ENCODE peak calls at places on chromosomes 5 and 9, in five cellular contexts. V, B, N, I and J are unnamed samples.

GRCh38 chr9:137301086-137301947 is 754 bp downstream of the NRARP start:
- DNase-seq in I (peak; percentile 85), N (peak; percentile 26), V (peak; percentile 36), B (no peak), J (no peak)

GRCh38 chr5:28414619-28415018 is 1376.2 kb upstream of the CDH9 start:
- DNase-seq in I (no peak), V (no peak), N (no peak), B (no peak), J (no peak)

GRCh38 chr5:98774192-98775046 is 956 bp downstream of the RGMB start:
- DNase-seq in N (peak; percentile 73), I (peak; percentile 85), B (no peak), V (peak; percentile 79), J (peak; percentile 58)

GRCh38 chr5:79829260-79829659 is 139.6 kb downstream of the CMYA5 start:
- DNase-seq in N (no peak), V (no peak), I (peak; percentile 89), B (no peak), J (no peak)

GRCh38 chr9:129568560-129569505 is 52.1 kb downstream of the C9orf50 start:
- DNase-seq in I (peak; percentile 79), B (no peak), V (no peak), N (peak; percentile 27), J (peak; percentile 50)

GRCh38 chr5:150065886-150066285 is 20.5 kb downstream of the CSF1R start:
- DNase-seq in V (no peak), N (no peak), I (no peak), B (no peak), J (peak; percentile 38)

GRCh38 chr9:12922209-12922914 is 147.5 kb downstream of the LURAP1L start:
- DNase-seq in B (no peak), N (no peak), V (no peak), I (no peak), J (no peak)

GRCh38 chr5:103259705-103260355 is 1.3 kb downstream of the MACIR start:
- DNase-seq in I (peak; percentile 80), B (no peak), N (peak; percentile 54), V (peak; percentile 32), J (no peak)

GRCh38 chr5:74576941-74577456 is 63.5 kb downstream of the ENC1 start:
- DNase-seq in V (peak; percentile 51), N (no peak), B (no peak), I (no peak), J (peak; percentile 28)

GRCh38 chr5:143638654-143639053 is 173.3 kb upstream of the HMHB1 start:
- DNase-seq in V (no peak), I (no peak), B (no peak), N (no peak), J (no peak)

DNA sequence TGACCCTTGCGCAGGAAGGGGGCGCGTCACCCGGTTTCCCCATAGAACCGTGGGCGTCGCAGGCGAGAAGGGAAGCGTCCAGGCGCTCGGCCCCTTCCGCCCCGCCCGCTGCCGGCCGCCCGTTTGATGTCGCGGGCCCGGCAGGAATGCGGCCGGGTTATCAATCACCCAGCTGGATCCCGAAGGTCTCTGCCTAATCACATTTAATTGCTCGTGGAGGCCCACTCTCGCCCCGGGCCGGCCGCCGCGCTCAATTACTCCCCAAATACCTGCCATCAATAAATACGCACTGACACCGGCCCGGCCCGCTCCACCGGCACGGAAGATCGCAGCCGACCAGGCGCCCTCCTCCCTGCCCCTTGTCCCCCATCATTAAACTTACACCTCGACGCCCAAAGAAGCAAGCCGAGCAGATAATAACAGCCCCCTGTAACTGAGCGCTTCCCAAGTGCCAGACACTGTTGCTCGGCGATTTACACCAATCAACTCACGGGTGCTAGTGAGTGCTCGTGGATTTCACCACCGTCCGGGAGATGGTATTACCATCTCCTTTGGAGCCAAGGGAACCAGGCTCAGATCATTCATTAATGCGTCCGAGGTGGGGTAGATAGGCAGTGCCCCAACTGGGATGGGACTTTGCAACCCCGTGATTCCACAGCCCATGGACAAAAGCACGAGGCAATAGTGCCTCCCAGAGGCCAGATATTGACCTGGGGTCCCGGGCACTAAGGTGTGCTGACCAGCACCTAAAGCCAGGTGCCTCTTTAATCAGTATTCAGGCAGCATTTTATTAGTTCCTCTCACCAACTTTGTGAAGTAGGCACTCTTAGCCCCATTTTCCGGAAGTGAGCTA is 11.3 kb downstream of the MSX2 start:
- DNase-seq in N (no peak), I (peak; percentile 93), B (no peak), V (no peak), J (no peak)
- TF ChIP-seq CTCF in N (peak; percentile 19), I (peak; percentile 93), B (peak; percentile 87), V (peak; percentile 45), J (no peak)

GRCh38 chr9:83108208-83108607 is 45.3 kb upstream of the RASEF start:
- DNase-seq in I (no peak), V (no peak), B (no peak), N (no peak), J (no peak)

GRCh38 chr9:83116026-83116425 is 53.1 kb upstream of the RASEF start:
- DNase-seq in V (no peak), B (no peak), N (no peak), I (no peak), J (no peak)

GRCh38 chr9:83106272-83106671 is 43.3 kb upstream of the RASEF start:
- DNase-seq in I (no peak), B (no peak), N (no peak), V (no peak), J (no peak)

GRCh38 chr9:83106772-83107171 is 43.8 kb upstream of the RASEF start:
- DNase-seq in N (no peak), V (no peak), I (no peak), B (no peak), J (no peak)

GRCh38 chr9:83111169-83111568 is 48.2 kb upstream of the RASEF start:
- DNase-seq in V (no peak), B (no peak), I (no peak), N (no peak), J (no peak)
- H3K4me3 ChIP-seq in V (no peak overlapping the region), B (no peak overlapping the region), I (no peak overlapping the region), N (no peak overlapping the region), J (no peak overlapping the region)

GRCh38 chr9:134363450-134363849 is 37.2 kb downstream of the RXRA start:
- DNase-seq in I (no peak), N (no peak), B (no peak), V (no peak), J (no peak)

GRCh38 chr9:134366223-134367031 is 40.2 kb downstream of the RXRA start:
- DNase-seq in V (peak; percentile 87), B (no peak), N (peak; percentile 90), I (no peak), J (peak; percentile 92)

GRCh38 chr9:134365115-134365596 is 38.9 kb downstream of the RXRA start:
- DNase-seq in N (no peak), I (no peak), B (no peak), V (no peak), J (no peak)

GRCh38 chr9:134365791-134366222 is 39.6 kb downstream of the RXRA start:
- DNase-seq in V (peak; percentile 44), B (no peak), I (no peak), N (peak; percentile 50), J (peak; percentile 62)

DNA sequence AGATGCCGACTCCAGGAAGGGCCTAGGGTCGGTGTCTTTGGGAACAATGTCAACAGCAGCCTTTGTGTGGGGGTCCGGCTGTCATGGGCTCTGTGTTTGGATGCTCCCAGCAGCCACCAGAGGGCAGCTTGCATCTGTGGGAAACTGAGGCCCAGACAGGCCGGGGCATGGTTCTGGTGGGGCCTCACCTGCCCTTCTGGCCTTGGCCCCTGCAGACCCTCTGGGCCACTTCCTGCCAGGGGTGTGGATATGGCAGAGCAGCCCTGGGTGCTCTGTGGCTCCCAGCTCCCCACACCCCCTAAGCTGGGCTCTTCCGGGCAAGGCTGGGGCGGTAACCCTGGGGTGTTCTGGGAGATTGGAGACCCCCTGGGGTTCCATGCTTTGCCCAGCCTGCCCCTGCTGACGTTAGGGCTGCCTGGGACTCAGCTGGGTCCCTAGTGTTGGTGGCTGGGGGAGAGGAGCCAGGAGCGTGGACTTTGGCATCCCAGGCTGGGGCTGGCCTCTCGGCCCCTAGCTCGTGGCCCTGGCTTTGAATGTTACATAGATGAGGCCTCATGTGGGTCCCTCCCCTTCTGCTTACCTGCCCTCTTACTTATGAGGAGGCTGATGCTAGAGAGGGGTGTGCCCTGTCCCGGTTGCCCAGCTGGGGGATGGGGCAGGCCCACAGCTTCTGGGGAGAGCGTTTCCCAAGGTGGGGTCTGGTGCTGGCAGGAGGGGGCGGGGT is 38.3 kb downstream of the RXRA start:
- DNase-seq in N (no peak), B (no peak), V (no peak), I (no peak), J (no peak)
- H3K27ac ChIP-seq in N (peak overlapping the region; percentile 3), B (no peak overlapping the region), V (no peak overlapping the region), I (no peak overlapping the region), J (peak overlapping the region; percentile 94)

DNA sequence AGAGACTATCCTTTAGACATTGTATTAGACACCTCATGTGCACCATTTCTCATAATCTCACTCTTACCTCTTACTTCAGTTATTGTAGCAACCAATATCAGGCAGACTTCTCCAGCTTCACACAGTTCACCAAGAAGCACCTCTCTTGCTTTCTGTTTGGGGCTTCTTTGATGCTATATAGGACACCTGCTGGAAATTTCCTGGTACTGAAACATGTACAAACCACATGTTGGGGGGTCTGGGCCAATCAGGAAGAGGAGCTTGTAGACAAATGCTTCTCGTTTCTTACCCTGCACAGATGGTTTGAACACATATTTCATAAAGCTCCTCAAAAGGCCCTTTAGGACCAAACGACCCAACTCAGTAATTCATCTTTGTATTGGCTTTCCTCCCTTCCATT is 212.1 kb downstream of the IZUMO3 start:
- DNase-seq in N (no peak), V (no peak), I (no peak), B (no peak), J (no peak)
- TF ChIP-seq CTCF in N (no peak), V (no peak), I (peak; percentile 38), B (no peak), J (no peak)

DNA sequence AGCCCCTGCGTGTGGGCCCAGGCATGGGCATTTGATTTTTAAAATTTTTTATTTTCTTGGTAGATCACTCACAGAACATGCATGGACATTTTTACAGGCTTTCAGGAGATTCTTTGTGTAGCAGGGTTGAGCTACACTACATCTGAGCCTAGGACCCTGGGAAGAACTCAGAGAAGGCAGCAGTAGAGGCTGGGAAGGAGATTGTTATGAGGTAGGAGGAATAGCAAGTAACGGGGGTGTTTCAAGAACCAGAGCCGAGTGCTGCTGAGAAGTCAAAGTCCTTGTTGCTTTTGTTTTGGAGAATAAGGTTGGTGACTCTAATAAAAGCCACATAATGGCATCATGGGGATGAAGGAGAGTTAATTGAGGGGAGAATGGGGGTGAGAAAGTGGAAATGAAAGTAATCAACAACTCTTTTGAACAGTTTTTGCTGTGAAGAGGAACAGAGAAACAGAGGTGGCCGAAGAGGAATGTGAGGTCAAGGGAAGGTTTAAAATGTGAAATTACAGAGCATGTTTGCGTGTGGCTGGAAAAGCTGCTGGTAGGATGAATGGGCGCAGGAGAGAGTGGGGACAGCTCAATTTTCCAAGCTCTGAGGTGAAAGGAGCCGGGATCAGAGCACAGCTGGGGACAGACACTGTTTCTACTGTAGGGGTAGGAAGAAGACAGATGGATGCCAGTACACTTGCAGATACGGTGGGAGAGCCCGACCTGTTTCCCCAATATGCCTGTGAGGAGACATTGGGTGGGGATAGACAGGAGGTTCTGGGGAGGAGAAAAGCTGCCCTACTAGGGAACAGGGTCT is 4.7 kb upstream of the PDLIM7 start:
- DNase-seq in B (no peak), N (no peak), I (no peak), V (no peak), J (no peak)
- H3K4me3 ChIP-seq in B (no peak overlapping the region), N (no peak overlapping the region), I (no peak overlapping the region), V (no peak overlapping the region), J (no peak overlapping the region)

GRCh38 chr9:124834586-124834985 is 18.7 kb upstream of the WDR38 start:
- DNase-seq in B (no peak), V (peak; percentile 70), N (no peak), I (peak; percentile 56), J (no peak)
- H3K27ac ChIP-seq in B (no peak overlapping the region), V (no peak overlapping the region), N (peak overlapping the region; percentile 40), I (no peak overlapping the region), J (peak overlapping the region; percentile 91)

GRCh38 chr5:57094753-57095683 is 78.8 kb upstream of the GPBP1 start:
- DNase-seq in B (no peak), I (peak; percentile 92), N (peak; percentile 88), V (no peak), J (no peak)
- TF ChIP-seq CTCF in B (peak; percentile 57), I (peak; percentile 75), N (peak; percentile 48), V (peak; percentile 9), J (no peak)